ENCODE peak calls at places on chromosomes 4 and X, in six cellular contexts. Q, F, P, Y, X and A are unnamed samples.
A peak's percentile ranks its signal among the peaks of the same experiment; 100 is the strongest.

GRCh38 chrX:42094208-42094607 is 170.9 kb upstream of the CASK start:
- DNase-seq in Q (no peak), F (no peak), X (no peak), Y (no peak), P (no peak), A (no peak)

GRCh38 chrX:117996918-117997480 is 119.6 kb downstream of the KLHL13 start:
- DNase-seq in X (no peak), F (no peak), P (no peak), Q (no peak), Y (no peak), A (peak; percentile 1)

GRCh38 chr4:4555916-4556315 is 14.1 kb upstream of the STX18 start:
- DNase-seq in X (no peak), F (no peak), Y (no peak), P (no peak), Q (no peak), A (no peak)

GRCh38 chrX:11666180-11666579 is 460 bp upstream of the ARHGAP6 start:
- DNase-seq in X (no peak), F (no peak), P (no peak), Q (peak; percentile 29), Y (peak; percentile 39), A (peak; percentile 38)

GRCh38 chrX:112687189-112687691 is 7.5 kb upstream of the LHFPL1 start:
- DNase-seq in X (no peak), Y (no peak), P (no peak), Q (no peak), F (no peak), A (no peak)

GRCh38 chr4:105389167-105389566 is 84.7 kb downstream of the PPA2 start:
- DNase-seq in Q (no peak), X (no peak), F (no peak), Y (no peak), P (no peak), A (no peak)

GRCh38 chr4:78565971-78566372 is 14.4 kb downstream of the ANXA3 start:
- DNase-seq in Y (no peak), X (no peak), F (no peak), P (no peak), Q (no peak), A (no peak)

GRCh38 chr4:139576219-139576618 is 20.2 kb upstream of the SETD7 start:
- DNase-seq in F (no peak), X (no peak), Y (no peak), Q (no peak), P (no peak), A (no peak)

GRCh38 chr4:14783011-14783877 is 219.0 kb upstream of the CPEB2 start:
- DNase-seq in Q (no peak), X (no peak), F (no peak), Y (no peak), P (peak; percentile 18), A (peak; percentile 24)

GRCh38 chr4:150583287-150584197 is 1.6 kb downstream of the MAB21L2 start:
- DNase-seq in X (no peak), F (peak; percentile 29), P (no peak), Q (peak; percentile 49), Y (peak; percentile 62), A (no peak)

GRCh38 chr4:17667653-17668201 is 53.3 kb downstream of the MED28 start:
- DNase-seq in Y (no peak), Q (no peak), P (peak; percentile 41), F (no peak), X (no peak), A (no peak)

GRCh38 chrX:71174795-71175194 is 30.2 kb downstream of the NLGN3 start:
- DNase-seq in P (no peak), X (no peak), F (no peak), Y (no peak), Q (no peak), A (no peak)

GRCh38 chrX:136608295-136608933 is 39.5 kb upstream of the CD40LG start:
- DNase-seq in Y (no peak), P (peak; percentile 65), F (peak; percentile 8), Q (peak; percentile 42), X (no peak), A (no peak)

GRCh38 chr4:134807231-134807745 is 605.7 kb upstream of the PABPC4L start:
- DNase-seq in F (no peak), P (no peak), Y (no peak), Q (no peak), X (no peak), A (no peak)

GRCh38 chr4:67575889-67576329 is 17.4 kb downstream of the STAP1 start:
- DNase-seq in Q (no peak), Y (no peak), F (no peak), X (no peak), P (no peak), A (no peak)

GRCh38 chr4:76211769-76212168 is 1.9 kb downstream of the SCARB2 start:
- DNase-seq in P (no peak), F (no peak), X (no peak), Q (no peak), Y (peak; percentile 19), A (no peak)

GRCh38 chr4:16269742-16270522 is 43.7 kb upstream of the TAPT1 start:
- DNase-seq in X (no peak), F (no peak), P (no peak), Y (no peak), Q (no peak), A (no peak)

GRCh38 chrX:148049441-148049840 is 68.3 kb downstream of the FMR1NB start:
- DNase-seq in Q (no peak), F (no peak), P (peak; percentile 54), X (no peak), Y (no peak), A (peak; percentile 21)

GRCh38 chrX:148629435-148629834 is 129.0 kb downstream of the AFF2 start:
- DNase-seq in X (no peak), Y (no peak), F (no peak), Q (no peak), P (no peak), A (no peak)

GRCh38 chr4:9764155-9764696 is 17.2 kb upstream of the DRD5 start:
- DNase-seq in F (no peak), X (no peak), P (no peak), Q (no peak), Y (no peak), A (no peak)

GRCh38 chrX:100829730-100830129 is 9.5 kb downstream of the CSTF2 start:
- DNase-seq in X (no peak), Y (no peak), Q (no peak), F (no peak), P (no peak), A (peak; percentile 9)
- TF ChIP-seq CTCF in X (no peak), Y (no peak), Q (no peak), F (no peak), P (no peak), A (no peak)

GRCh38 chrX:48761674-48762471 is at the start of gene GLOD5:
- DNase-seq in P (peak; percentile 44), X (no peak), Y (peak; percentile 47), F (no peak), Q (peak; percentile 76), A (no peak)
- TF ChIP-seq CTCF in P (peak; percentile 44), X (no peak), Y (no peak), F (no peak), Q (no peak), A (no peak)

DNA sequence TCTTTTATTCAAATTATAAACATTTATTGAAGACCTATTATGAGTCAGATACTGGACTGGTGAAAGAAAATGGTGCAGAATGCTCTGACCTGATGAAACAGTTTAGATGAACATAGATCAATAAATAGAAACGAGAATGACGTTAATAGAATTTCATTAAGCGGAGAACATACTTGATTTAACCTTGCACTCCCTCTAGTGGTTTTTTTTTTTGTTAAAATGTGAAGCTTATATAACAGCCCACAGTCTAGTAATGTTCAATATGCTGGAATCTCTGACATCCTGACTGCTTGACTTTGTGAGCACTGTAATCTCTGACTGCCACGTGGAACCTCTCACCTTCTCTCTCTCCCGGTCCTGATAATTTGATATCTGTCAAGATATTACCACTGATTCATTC is 32.3 kb downstream of the HDAC8 start:
- DNase-seq in P (no peak), F (no peak), Q (no peak), X (no peak), Y (no peak), A (no peak)
- TF ChIP-seq CTCF in P (no peak), F (peak; percentile 21), Q (no peak), X (peak; percentile 50), Y (peak; percentile 35), A (no peak)

DNA sequence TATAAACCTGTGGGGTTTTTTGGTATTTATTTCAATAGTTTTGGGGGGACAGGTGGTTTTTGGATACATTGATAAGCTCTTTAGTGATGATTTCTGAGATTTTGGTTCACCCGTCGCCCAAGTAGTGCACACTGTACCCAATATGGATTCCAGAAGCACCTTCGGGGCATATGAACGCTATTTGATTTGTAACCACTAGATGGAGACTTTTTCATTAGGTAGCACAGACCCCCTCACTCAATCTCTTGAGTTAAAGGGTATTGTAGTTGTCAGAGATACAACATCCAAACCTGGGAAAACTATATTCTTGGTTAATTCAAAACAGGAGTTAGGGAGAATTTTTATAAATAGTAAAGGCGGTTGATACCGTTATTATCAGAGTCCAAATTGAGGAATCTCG is 79.8 kb downstream of the SPANXN3 start:
- DNase-seq in Q (no peak), X (no peak), P (peak; percentile 48), F (no peak), Y (no peak), A (no peak)
- TF ChIP-seq CTCF in Q (no peak), X (peak; percentile 48), P (peak; percentile 71), F (no peak), Y (no peak), A (no peak)

GRCh38 chr4:113849771-113850170 is 88.2 kb upstream of the CAMK2D start:
- DNase-seq in P (no peak), Y (no peak), X (peak; percentile 61), Q (no peak), F (peak; percentile 38), A (no peak)
- TF ChIP-seq CTCF in P (no peak), Y (no peak), X (no peak), Q (no peak), F (no peak), A (no peak)

DNA sequence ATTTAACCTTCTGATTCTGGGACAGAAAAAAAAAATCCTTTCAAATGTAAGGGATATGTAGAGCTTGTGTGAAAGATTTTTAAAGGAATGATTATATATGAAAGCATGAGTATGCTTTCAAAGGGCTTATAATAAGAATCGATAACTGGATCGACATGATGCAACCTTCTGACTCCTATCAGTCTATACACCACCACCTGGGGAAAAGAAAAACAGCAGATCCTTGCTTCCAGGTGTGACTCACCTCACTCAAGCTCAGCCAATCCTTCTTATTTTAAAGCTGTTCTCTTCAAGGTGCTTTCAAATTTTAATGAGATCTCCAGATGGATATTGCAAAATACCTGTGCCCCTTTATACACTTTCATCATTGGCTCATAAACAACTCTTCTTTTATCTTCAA is 102.1 kb upstream of the EDNRA start:
- DNase-seq in P (no peak), Q (no peak), X (no peak), Y (no peak), F (no peak), A (no peak)
- TF ChIP-seq CTCF in P (no peak), Q (no peak), X (no peak), Y (no peak), F (no peak), A (no peak)

GRCh38 chr4:143085224-143085623 is 99.5 kb upstream of the USP38 start:
- DNase-seq in X (no peak), Y (no peak), F (no peak), Q (no peak), P (no peak), A (no peak)
- TF ChIP-seq CTCF in X (no peak), Y (peak; percentile 40), F (no peak), Q (no peak), P (peak; percentile 33), A (no peak)

GRCh38 chr4:83993774-83994173 is 457.9 kb downstream of the GPAT3 start:
- DNase-seq in Y (no peak), F (no peak), P (no peak), X (no peak), Q (peak; percentile 64), A (no peak)
- TF ChIP-seq CTCF in Y (no peak), F (no peak), P (no peak), X (no peak), Q (peak; percentile 52), A (peak; percentile 14)